ENCODE peak calls at places on chromosomes 12 and 14, in seven cellular contexts. F, C, H, Y, B, V and M are unnamed samples.

GRCh38 chr12:1970331-1970900 is 33.8 kb downstream of the DCP1B start:
- DNase-seq in F (no peak), C (no peak), H (no peak), Y (no peak), B (no peak), V (no peak), M (no peak)

GRCh38 chr12:31323466-31324115 is 2.4 kb downstream of the SINHCAF start:
- DNase-seq in F (peak; percentile 41), C (peak; percentile 12), H (peak; percentile 17), Y (peak; percentile 3), B (peak; percentile 31), V (peak; percentile 22), M (no peak)

GRCh38 chr12:42208574-42208973 is 29.5 kb downstream of the YAF2 start:
- DNase-seq in F (no peak), C (no peak), H (no peak), Y (no peak), B (no peak), V (no peak), M (no peak)

GRCh38 chr12:54578778-54579177 is 9.7 kb downstream of the PPP1R1A start:
- DNase-seq in F (no peak), C (no peak), H (no peak), Y (no peak), B (no peak), V (no peak), M (no peak)

GRCh38 chr12:78210894-78211302 is 380.2 kb downstream of the NAV3 start:
- DNase-seq in F (no peak), C (peak; percentile 87), H (no peak), Y (peak; percentile 66), B (no peak), V (no peak), M (no peak)

GRCh38 chr12:93164103-93164880 is 213.4 kb upstream of the NUDT4 start:
- DNase-seq in F (no peak), C (peak; percentile 10), H (no peak), Y (peak; percentile 76), B (no peak), V (no peak), M (no peak)

GRCh38 chr14:30872602-30873001 is 1.8 kb upstream of the COCH start:
- DNase-seq in F (no peak), C (no peak), H (no peak), Y (no peak), B (no peak), V (no peak), M (no peak)

GRCh38 chr12:4978737-4979136 is 64.9 kb upstream of the KCNA5 start:
- DNase-seq in F (no peak), C (no peak), H (no peak), Y (peak; percentile 19), B (no peak), V (no peak), M (no peak)

GRCh38 chr12:58071994-58072393 is 130.6 kb downstream of the ATP23 start:
- DNase-seq in F (no peak), C (no peak), H (no peak), Y (no peak), B (no peak), V (no peak), M (no peak)

GRCh38 chr12:122681814-122682213 is 21.3 kb downstream of the HCAR2 start:
- DNase-seq in F (no peak), C (peak; percentile 60), H (no peak), Y (peak; percentile 70), B (no peak), V (no peak), M (no peak)

GRCh38 chr14:91040545-91040944 is 19.9 kb downstream of the RPS6KA5 start:
- DNase-seq in F (no peak), C (no peak), H (no peak), Y (no peak), B (no peak), V (no peak), M (no peak)

GRCh38 chr12:32148372-32148771 is 41.7 kb downstream of the BICD1 start:
- DNase-seq in F (no peak), C (peak; percentile 82), H (no peak), Y (peak; percentile 51), B (no peak), V (no peak), M (no peak)

GRCh38 chr14:77037338-77037782 is 8.9 kb upstream of the IRF2BPL start:
- DNase-seq in F (no peak), C (no peak), H (no peak), Y (no peak), B (no peak), V (no peak), M (no peak)

GRCh38 chr14:106277503-106277902 is 751.1 kb downstream of the TMEM121 start:
- DNase-seq in F (no peak), C (no peak), H (no peak), Y (no peak), B (peak; percentile 12), V (no peak), M (no peak)

GRCh38 chr12:47758834-47759690 is at the start of gene RAPGEF3:
- DNase-seq in F (peak; percentile 66), C (peak; percentile 84), H (peak; percentile 49), Y (peak; percentile 95), B (peak; percentile 62), V (peak; percentile 49), M (no peak)

GRCh38 chr12:12441891-12442461 is 85.1 kb downstream of the BORCS5 start:
- DNase-seq in F (peak; percentile 62), C (peak; percentile 46), H (no peak), Y (no peak), B (peak; percentile 31), V (no peak), M (no peak)

GRCh38 chr12:94073441-94074051 is 74.8 kb upstream of the PLXNC1 start:
- DNase-seq in F (no peak), C (peak; percentile 52), H (no peak), Y (peak; percentile 24), B (no peak), V (no peak), M (no peak)

GRCh38 chr14:96811985-96812667 is 14.9 kb downstream of the VRK1 start:
- DNase-seq in F (no peak), C (no peak), H (no peak), Y (no peak), B (no peak), V (no peak), M (no peak)

GRCh38 chr14:24795406-24795805 is 161.4 kb upstream of the GZMB start:
- DNase-seq in F (no peak), C (no peak), H (no peak), Y (no peak), B (no peak), V (no peak), M (no peak)

GRCh38 chr12:117360551-117361311 is 695 bp downstream of the NOS1 start:
- DNase-seq in F (no peak), C (no peak), H (no peak), Y (no peak), B (no peak), V (no peak), M (no peak)

GRCh38 chr12:24864796-24865125 is 84.1 kb downstream of the BCAT1 start:
- DNase-seq in F (no peak), C (peak; percentile 46), H (no peak), Y (peak; percentile 19), B (no peak), V (no peak), M (no peak)

GRCh38 chr12:79897617-79898016 is 37.3 kb downstream of the PPP1R12A start:
- DNase-seq in F (no peak), C (peak; percentile 96), H (no peak), Y (peak; percentile 96), B (no peak), V (no peak), M (no peak)

GRCh38 chr12:114393569-114393968 is 12.4 kb downstream of the TBX5 start:
- DNase-seq in F (no peak), C (no peak), H (no peak), Y (no peak), B (no peak), V (no peak), M (no peak)

GRCh38 chr12:12872139-12872933 is 19.0 kb upstream of the GPRC5A start:
- DNase-seq in F (no peak), C (peak; percentile 80), H (no peak), Y (peak; percentile 72), B (no peak), V (no peak), M (no peak)

GRCh38 chr14:45198551-45198950 is 54.5 kb downstream of the MIS18BP1 start:
- DNase-seq in F (no peak), C (peak; percentile 75), H (no peak), Y (peak; percentile 71), B (no peak), V (no peak), M (no peak)

GRCh38 chr12:121531356-121531750 is 49.5 kb downstream of the KDM2B start:
- DNase-seq in F (no peak), C (no peak), H (no peak), Y (no peak), B (no peak), V (no peak), M (no peak)

GRCh38 chr12:68481181-68481941 is 129.3 kb upstream of the RAP1B start:
- DNase-seq in F (no peak), C (peak; percentile 29), H (no peak), Y (peak; percentile 18), B (no peak), V (no peak), M (no peak)

GRCh38 chr14:67491285-67491684 is 2.8 kb upstream of the TMEM229B start:
- DNase-seq in F (no peak), C (no peak), H (no peak), Y (no peak), B (no peak), V (no peak), M (no peak)

GRCh38 chr14:34438438-34438837 is 23.6 kb downstream of the SPTSSA start:
- DNase-seq in F (no peak), C (no peak), H (no peak), Y (no peak), B (no peak), V (no peak), M (no peak)

GRCh38 chr12:14408208-14408607 is 42.7 kb downstream of the ATF7IP start:
- DNase-seq in F (no peak), C (peak; percentile 64), H (no peak), Y (peak; percentile 48), B (no peak), V (no peak), M (no peak)

GRCh38 chr14:90510208-90510607 is 113.4 kb downstream of the CALM1 start:
- DNase-seq in F (no peak), C (no peak), H (no peak), Y (no peak), B (no peak), V (no peak), M (no peak)

GRCh38 chr14:103508930-103509329 is 13.7 kb downstream of the CKB start:
- DNase-seq in F (no peak), C (no peak), H (no peak), Y (no peak), B (no peak), V (no peak), M (no peak)

GRCh38 chr12:92431146-92431545 is 271.6 kb upstream of the PLEKHG7 start:
- DNase-seq in F (no peak), C (no peak), H (no peak), Y (no peak), B (peak; percentile 13), V (no peak), M (no peak)

GRCh38 chr12:98698603-98699463 is 53.7 kb downstream of the APAF1 start:
- DNase-seq in F (no peak), C (peak; percentile 79), H (peak; percentile 6), Y (peak; percentile 76), B (peak; percentile 9), V (no peak), M (no peak)

GRCh38 chr14:33634631-33635030 is 316.2 kb downstream of the EGLN3 start:
- DNase-seq in F (no peak), C (peak; percentile 45), H (no peak), Y (peak; percentile 61), B (no peak), V (no peak), M (no peak)

GRCh38 chr14:54444003-54444402 is 2.8 kb upstream of the CNIH1 start:
- DNase-seq in F (no peak), C (no peak), H (no peak), Y (peak; percentile 28), B (no peak), V (no peak), M (no peak)